ENCODE peak calls at places on chromosomes 3 and 15, in six cellular contexts. One of them, this sample, is unnamed.

GRCh38 chr3:118960876-118961275 is 73.8 kb downstream of the IGSF11 start:
- DNase-seq in adrenal gland: no peak
- DNase-seq in GM12878: no peak
- DNase-seq in cardiac fibroblast: no peak
- DNase-seq in CD8-positive, alpha-beta T cell: no peak
- DNase-seq in keratinocyte: no peak
- DNase-seq in this sample: peak; percentile 41

GRCh38 chr3:110656394-110656793 is 415.2 kb upstream of the NECTIN3 start:
- DNase-seq in adrenal gland: no peak
- DNase-seq in GM12878: no peak
- DNase-seq in cardiac fibroblast: no peak
- DNase-seq in CD8-positive, alpha-beta T cell: no peak
- DNase-seq in keratinocyte: no peak
- DNase-seq in this sample: no peak

GRCh38 chr3:44104043-44104442 is 137.6 kb upstream of the TOPAZ1 start:
- DNase-seq in adrenal gland: no peak
- DNase-seq in GM12878: no peak
- DNase-seq in cardiac fibroblast: peak; percentile 31
- DNase-seq in CD8-positive, alpha-beta T cell: no peak
- DNase-seq in keratinocyte: no peak
- DNase-seq in this sample: no peak

GRCh38 chr3:127886276-127886862 is 28.7 kb upstream of the KBTBD12 start:
- DNase-seq in adrenal gland: no peak
- DNase-seq in GM12878: no peak
- DNase-seq in cardiac fibroblast: no peak
- DNase-seq in CD8-positive, alpha-beta T cell: no peak
- DNase-seq in keratinocyte: no peak
- DNase-seq in this sample: no peak

GRCh38 chr3:152385761-152386160 is 117.0 kb downstream of the MBNL1 start:
- DNase-seq in adrenal gland: no peak
- DNase-seq in GM12878: no peak
- DNase-seq in cardiac fibroblast: peak; percentile 83
- DNase-seq in CD8-positive, alpha-beta T cell: no peak
- DNase-seq in keratinocyte: no peak
- DNase-seq in this sample: no peak

GRCh38 chr3:58994746-58995330 is 55.0 kb downstream of the CFAP20DC start:
- DNase-seq in adrenal gland: peak; percentile 43
- DNase-seq in GM12878: peak; percentile 23
- DNase-seq in cardiac fibroblast: peak; percentile 85
- DNase-seq in CD8-positive, alpha-beta T cell: no peak
- DNase-seq in keratinocyte: peak; percentile 25
- DNase-seq in this sample: peak; percentile 22

GRCh38 chr15:86876387-86876786 is 796.7 kb downstream of the AGBL1 start:
- DNase-seq in adrenal gland: no peak
- DNase-seq in GM12878: no peak
- DNase-seq in cardiac fibroblast: no peak
- DNase-seq in CD8-positive, alpha-beta T cell: no peak
- DNase-seq in keratinocyte: no peak
- DNase-seq in this sample: no peak

GRCh38 chr3:9784876-9785443 is 7.3 kb downstream of the TADA3 start:
- DNase-seq in adrenal gland: no peak
- DNase-seq in GM12878: no peak
- DNase-seq in cardiac fibroblast: peak; percentile 52
- DNase-seq in CD8-positive, alpha-beta T cell: no peak
- DNase-seq in keratinocyte: no peak
- DNase-seq in this sample: no peak

GRCh38 chr15:82272154-82272553 is 9.5 kb downstream of the SAXO2 start:
- DNase-seq in adrenal gland: no peak
- DNase-seq in GM12878: no peak
- DNase-seq in cardiac fibroblast: no peak
- DNase-seq in CD8-positive, alpha-beta T cell: no peak
- DNase-seq in keratinocyte: no peak
- DNase-seq in this sample: no peak

GRCh38 chr3:53842436-53843194 is 3.6 kb downstream of the CHDH start:
- DNase-seq in adrenal gland: peak; percentile 74
- DNase-seq in GM12878: no peak
- DNase-seq in cardiac fibroblast: peak; percentile 3
- DNase-seq in CD8-positive, alpha-beta T cell: no peak
- DNase-seq in keratinocyte: no peak
- DNase-seq in this sample: no peak
- TF ChIP-seq CTCF in adrenal gland: peak; percentile 49
- TF ChIP-seq CTCF in GM12878: no peak
- TF ChIP-seq CTCF in cardiac fibroblast: no peak
- TF ChIP-seq CTCF in CD8-positive, alpha-beta T cell: no peak
- TF ChIP-seq CTCF in keratinocyte: no peak
- TF ChIP-seq CTCF in this sample: no peak

DNA sequence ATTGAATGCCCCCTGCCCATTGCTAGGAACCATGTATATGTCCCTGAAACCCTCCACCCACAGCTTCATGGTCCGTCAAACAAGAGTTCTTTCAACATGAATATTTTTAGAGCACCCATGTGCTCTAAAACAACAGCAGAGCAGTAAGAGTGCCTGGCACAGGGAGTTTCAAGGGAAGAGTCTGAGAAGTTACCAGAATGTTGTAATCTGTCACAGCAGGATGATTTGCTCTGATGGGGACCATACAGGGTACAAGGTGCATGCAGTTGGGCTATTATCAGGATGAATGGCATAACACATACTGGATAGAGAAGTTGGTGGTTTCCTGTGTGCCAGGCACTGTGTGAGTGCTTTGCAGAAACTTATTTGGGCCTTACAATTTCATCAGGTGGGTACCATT is 27.8 kb upstream of the FLNB start:
- DNase-seq in adrenal gland: no peak
- DNase-seq in GM12878: no peak
- DNase-seq in cardiac fibroblast: no peak
- DNase-seq in CD8-positive, alpha-beta T cell: no peak
- DNase-seq in keratinocyte: no peak
- DNase-seq in this sample: no peak
- TF ChIP-seq CTCF in adrenal gland: no peak
- TF ChIP-seq CTCF in GM12878: no peak
- TF ChIP-seq CTCF in cardiac fibroblast: no peak
- TF ChIP-seq CTCF in CD8-positive, alpha-beta T cell: no peak
- TF ChIP-seq CTCF in keratinocyte: no peak
- TF ChIP-seq CTCF in this sample: no peak

GRCh38 chr15:89498574-89498906 is 2.2 kb upstream of the RHCG start:
- DNase-seq in adrenal gland: no peak
- DNase-seq in GM12878: no peak
- DNase-seq in cardiac fibroblast: no peak
- DNase-seq in CD8-positive, alpha-beta T cell: no peak
- DNase-seq in keratinocyte: no peak
- DNase-seq in this sample: no peak

GRCh38 chr15:89499156-89499555 is 2.8 kb upstream of the RHCG start:
- DNase-seq in adrenal gland: no peak
- DNase-seq in GM12878: no peak
- DNase-seq in cardiac fibroblast: no peak
- DNase-seq in CD8-positive, alpha-beta T cell: no peak
- DNase-seq in keratinocyte: no peak
- DNase-seq in this sample: no peak

GRCh38 chr15:89501646-89502045 is 5.3 kb upstream of the RHCG start:
- DNase-seq in adrenal gland: no peak
- DNase-seq in GM12878: no peak
- DNase-seq in cardiac fibroblast: no peak
- DNase-seq in CD8-positive, alpha-beta T cell: no peak
- DNase-seq in keratinocyte: no peak
- DNase-seq in this sample: no peak

GRCh38 chr15:89502867-89503595 is 6.6 kb upstream of the RHCG start:
- DNase-seq in adrenal gland: no peak
- DNase-seq in GM12878: no peak
- DNase-seq in cardiac fibroblast: no peak
- DNase-seq in CD8-positive, alpha-beta T cell: no peak
- DNase-seq in keratinocyte: no peak
- DNase-seq in this sample: no peak

DNA sequence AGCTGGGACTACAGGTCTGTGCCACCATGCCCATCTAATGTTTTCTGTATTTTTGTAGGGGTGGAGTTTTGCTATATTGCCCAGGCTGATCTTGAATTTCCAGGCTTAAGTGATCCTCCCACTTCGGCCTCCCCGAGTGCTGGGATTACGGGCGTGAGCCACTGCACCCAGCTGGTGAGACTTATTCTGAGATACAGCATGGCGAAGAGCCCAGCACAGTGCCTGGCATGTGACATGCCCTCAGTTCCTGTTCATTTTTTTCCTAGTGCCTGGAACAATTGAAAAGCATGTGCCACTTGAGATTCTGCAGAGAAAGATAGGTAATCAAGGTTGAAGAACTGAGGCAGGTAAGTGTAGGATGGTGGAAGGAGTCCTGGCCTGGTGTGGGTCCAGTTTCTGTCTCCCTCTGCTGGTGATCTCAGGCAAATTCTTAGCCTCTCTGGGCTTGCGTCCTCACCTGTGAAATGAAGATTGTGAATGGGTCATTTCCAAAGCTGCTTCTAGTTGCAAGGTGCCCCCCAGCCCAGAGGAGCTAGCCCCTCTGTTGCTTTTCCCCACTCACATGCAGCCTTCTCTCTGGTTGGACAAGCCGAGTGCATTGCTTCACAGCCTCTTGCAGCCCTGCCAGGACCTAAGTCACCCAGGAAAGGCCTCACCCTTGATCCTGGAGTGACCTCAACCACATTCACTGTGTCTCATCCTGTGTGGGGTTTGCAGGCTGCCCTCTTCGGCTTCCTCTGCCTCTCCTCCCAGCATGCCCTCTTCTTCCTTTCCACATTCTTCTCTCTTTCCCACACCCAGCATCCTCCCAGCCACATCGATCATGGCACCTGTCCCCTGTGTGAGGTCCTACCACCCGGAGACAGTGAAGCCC is 4.3 kb upstream of the RHCG start:
- DNase-seq in adrenal gland: no peak
- DNase-seq in GM12878: no peak
- DNase-seq in cardiac fibroblast: no peak
- DNase-seq in CD8-positive, alpha-beta T cell: no peak
- DNase-seq in keratinocyte: no peak
- DNase-seq in this sample: no peak
- TF ChIP-seq CTCF in adrenal gland: no peak
- TF ChIP-seq CTCF in GM12878: peak; percentile 58
- TF ChIP-seq CTCF in cardiac fibroblast: peak; percentile 46
- TF ChIP-seq CTCF in CD8-positive, alpha-beta T cell: no peak
- TF ChIP-seq CTCF in keratinocyte: peak; percentile 58
- TF ChIP-seq CTCF in this sample: peak; percentile 3

DNA sequence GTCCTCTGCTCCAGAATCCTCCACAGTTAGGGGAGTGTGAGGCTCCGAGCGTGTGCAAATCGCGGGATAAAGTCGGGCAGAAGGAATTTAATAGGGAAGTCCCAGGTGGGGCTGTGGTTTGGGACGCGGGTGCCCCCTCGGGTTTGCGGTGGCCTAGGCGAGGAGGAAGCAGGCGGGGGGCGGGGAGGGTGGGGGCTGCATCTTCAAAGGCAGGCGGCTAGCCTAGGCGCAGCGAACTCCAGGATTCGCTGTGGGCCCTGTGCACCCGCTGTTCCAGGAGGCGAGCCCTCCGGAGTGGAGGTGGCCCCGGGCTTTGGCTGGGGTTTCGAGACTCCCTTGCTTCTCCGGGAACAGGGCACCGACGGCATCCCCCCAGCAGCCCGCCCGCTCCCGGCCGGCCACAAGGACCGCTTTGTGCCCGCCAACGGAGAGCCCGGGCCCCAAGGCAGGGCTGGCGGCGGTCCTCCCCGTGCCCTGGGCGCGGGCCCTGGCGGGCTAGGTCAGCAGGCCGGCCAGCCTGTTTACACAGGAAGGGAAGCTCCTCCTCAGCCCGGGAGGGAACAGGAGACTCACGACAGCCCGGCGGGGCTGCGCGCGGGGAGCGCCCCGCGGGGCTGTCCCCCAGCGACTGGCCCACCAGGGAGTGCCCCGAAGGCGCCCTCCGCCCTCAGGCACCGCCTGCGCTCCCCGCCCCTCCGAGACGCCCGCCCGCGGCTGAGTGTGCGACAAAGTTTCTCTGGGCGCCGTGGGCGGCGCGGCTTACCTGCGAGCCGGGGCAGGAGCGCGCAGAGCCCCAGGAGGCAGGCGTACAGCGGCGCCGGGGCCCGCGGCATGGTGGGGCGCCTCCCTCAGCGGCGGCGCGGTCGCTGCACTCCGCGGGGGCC is 755 bp downstream of the ITGB5 start:
- DNase-seq in adrenal gland: peak; percentile 63
- DNase-seq in GM12878: no peak
- DNase-seq in cardiac fibroblast: peak; percentile 57
- DNase-seq in CD8-positive, alpha-beta T cell: no peak
- DNase-seq in keratinocyte: no peak
- DNase-seq in this sample: no peak
- TF ChIP-seq CTCF in adrenal gland: no peak
- TF ChIP-seq CTCF in GM12878: no peak
- TF ChIP-seq CTCF in cardiac fibroblast: no peak
- TF ChIP-seq CTCF in CD8-positive, alpha-beta T cell: no peak
- TF ChIP-seq CTCF in keratinocyte: no peak
- TF ChIP-seq CTCF in this sample: no peak

DNA sequence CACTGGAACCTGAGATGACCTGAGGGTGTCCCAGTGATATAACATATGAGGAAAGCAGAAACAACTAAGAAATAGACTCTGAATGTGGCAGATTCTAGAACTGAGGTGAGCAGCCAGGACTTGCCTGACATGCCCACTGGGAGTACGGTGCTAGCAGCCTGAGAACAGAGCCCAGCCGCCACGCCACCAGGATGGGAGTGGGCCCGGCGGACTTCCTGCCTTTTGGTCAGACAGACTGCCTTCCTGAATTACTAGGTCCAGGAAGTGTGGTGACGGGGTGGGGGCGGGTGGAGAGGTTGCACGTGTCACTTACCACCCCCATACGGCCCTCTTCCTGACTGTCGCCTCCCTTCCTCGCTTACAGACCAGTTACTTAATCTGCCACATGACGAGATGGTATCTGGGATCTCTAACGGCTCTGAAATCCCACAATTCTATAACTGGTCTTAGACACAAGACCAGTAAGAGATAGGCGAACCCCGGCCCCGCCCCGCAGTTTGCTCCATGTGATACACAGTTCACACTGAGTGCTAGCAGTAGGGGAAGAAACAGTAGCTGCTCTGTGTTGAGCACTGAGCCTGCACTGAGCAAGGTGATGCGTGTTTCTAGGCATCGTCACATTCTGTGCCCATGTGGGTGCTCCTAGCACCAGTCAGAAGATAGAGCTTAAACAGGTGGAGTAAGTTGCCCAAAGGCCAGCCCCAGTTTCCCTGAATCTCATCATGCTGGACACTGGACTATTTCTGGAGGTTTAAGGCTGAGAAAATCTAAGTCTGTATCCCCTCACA is 95.7 kb downstream of the CPN2 start:
- DNase-seq in adrenal gland: peak; percentile 68
- DNase-seq in GM12878: peak; percentile 11
- DNase-seq in cardiac fibroblast: peak; percentile 61
- DNase-seq in CD8-positive, alpha-beta T cell: no peak
- DNase-seq in keratinocyte: no peak
- DNase-seq in this sample: no peak
- TF ChIP-seq CTCF in adrenal gland: no peak
- TF ChIP-seq CTCF in GM12878: no peak
- TF ChIP-seq CTCF in cardiac fibroblast: no peak
- TF ChIP-seq CTCF in CD8-positive, alpha-beta T cell: no peak
- TF ChIP-seq CTCF in keratinocyte: no peak
- TF ChIP-seq CTCF in this sample: no peak